ENCODE peak calls at places on chromosome 14, in eight cellular contexts. One of them, this sample, is unnamed.

GRCh38 chr14:34013714-34014055 is 62.8 kb upstream of the EGLN3 start:
- DNase-seq in cardiac fibroblast: no peak
- DNase-seq in cerebellar cortex: no peak
- DNase-seq in activated T-cell treated with anti-CD3 and anti-CD28 coated beads, Interleukin-2, amount 50 U/mL, for 4 hours: no peak
- DNase-seq in stimulated activated CD4-positive, alpha-beta T cell treated with anti-CD3 and anti-CD28 coated beads, Interleukin-2, amount 100 ng/mL, for 24 hours: no peak
- DNase-seq in kidney: no peak
- DNase-seq in colonic mucosa: no peak
- DNase-seq in stimulated activated CD8-positive, alpha-beta memory T cell treated with anti-CD3 and anti-CD28 coated beads, Interleukin-4, amount 100 ng/mL, for 24 hours: no peak
- DNase-seq in this sample: no peak

GRCh38 chr14:101969480-101969879 is 5.1 kb downstream of the DYNC1H1 start:
- DNase-seq in cardiac fibroblast: no peak
- DNase-seq in cerebellar cortex: peak; percentile 88
- DNase-seq in activated T-cell treated with anti-CD3 and anti-CD28 coated beads, Interleukin-2, amount 50 U/mL, for 4 hours: no peak
- DNase-seq in stimulated activated CD4-positive, alpha-beta T cell treated with anti-CD3 and anti-CD28 coated beads, Interleukin-2, amount 100 ng/mL, for 24 hours: no peak
- DNase-seq in kidney: no peak
- DNase-seq in colonic mucosa: no peak
- DNase-seq in stimulated activated CD8-positive, alpha-beta memory T cell treated with anti-CD3 and anti-CD28 coated beads, Interleukin-4, amount 100 ng/mL, for 24 hours: no peak
- DNase-seq in this sample: no peak

GRCh38 chr14:33902363-33902762 is 48.5 kb downstream of the EGLN3 start:
- DNase-seq in cardiac fibroblast: no peak
- DNase-seq in cerebellar cortex: no peak
- DNase-seq in activated T-cell treated with anti-CD3 and anti-CD28 coated beads, Interleukin-2, amount 50 U/mL, for 4 hours: no peak
- DNase-seq in stimulated activated CD4-positive, alpha-beta T cell treated with anti-CD3 and anti-CD28 coated beads, Interleukin-2, amount 100 ng/mL, for 24 hours: no peak
- DNase-seq in kidney: no peak
- DNase-seq in colonic mucosa: no peak
- DNase-seq in stimulated activated CD8-positive, alpha-beta memory T cell treated with anti-CD3 and anti-CD28 coated beads, Interleukin-4, amount 100 ng/mL, for 24 hours: no peak
- DNase-seq in this sample: no peak

GRCh38 chr14:73283592-73284379 is 46.5 kb downstream of the PAPLN start:
- DNase-seq in cardiac fibroblast: no peak
- DNase-seq in cerebellar cortex: peak; percentile 78
- DNase-seq in activated T-cell treated with anti-CD3 and anti-CD28 coated beads, Interleukin-2, amount 50 U/mL, for 4 hours: no peak
- DNase-seq in stimulated activated CD4-positive, alpha-beta T cell treated with anti-CD3 and anti-CD28 coated beads, Interleukin-2, amount 100 ng/mL, for 24 hours: no peak
- DNase-seq in kidney: no peak
- DNase-seq in colonic mucosa: no peak
- DNase-seq in stimulated activated CD8-positive, alpha-beta memory T cell treated with anti-CD3 and anti-CD28 coated beads, Interleukin-4, amount 100 ng/mL, for 24 hours: no peak
- DNase-seq in this sample: no peak

GRCh38 chr14:23481362-23481970 is 12.0 kb downstream of the NGDN start:
- DNase-seq in cardiac fibroblast: peak; percentile 29
- DNase-seq in cerebellar cortex: no peak
- DNase-seq in activated T-cell treated with anti-CD3 and anti-CD28 coated beads, Interleukin-2, amount 50 U/mL, for 4 hours: no peak
- DNase-seq in stimulated activated CD4-positive, alpha-beta T cell treated with anti-CD3 and anti-CD28 coated beads, Interleukin-2, amount 100 ng/mL, for 24 hours: no peak
- DNase-seq in kidney: no peak
- DNase-seq in colonic mucosa: no peak
- DNase-seq in stimulated activated CD8-positive, alpha-beta memory T cell treated with anti-CD3 and anti-CD28 coated beads, Interleukin-4, amount 100 ng/mL, for 24 hours: no peak
- DNase-seq in this sample: no peak

GRCh38 chr14:69994002-69994401 is 114.8 kb downstream of the SMOC1 start:
- DNase-seq in cardiac fibroblast: no peak
- DNase-seq in cerebellar cortex: no peak
- DNase-seq in activated T-cell treated with anti-CD3 and anti-CD28 coated beads, Interleukin-2, amount 50 U/mL, for 4 hours: no peak
- DNase-seq in stimulated activated CD4-positive, alpha-beta T cell treated with anti-CD3 and anti-CD28 coated beads, Interleukin-2, amount 100 ng/mL, for 24 hours: no peak
- DNase-seq in kidney: no peak
- DNase-seq in colonic mucosa: no peak
- DNase-seq in stimulated activated CD8-positive, alpha-beta memory T cell treated with anti-CD3 and anti-CD28 coated beads, Interleukin-4, amount 100 ng/mL, for 24 hours: no peak
- DNase-seq in this sample: no peak

GRCh38 chr14:34025325-34026017 is 74.6 kb upstream of the EGLN3 start:
- DNase-seq in cardiac fibroblast: no peak
- DNase-seq in cerebellar cortex: no peak
- DNase-seq in activated T-cell treated with anti-CD3 and anti-CD28 coated beads, Interleukin-2, amount 50 U/mL, for 4 hours: no peak
- DNase-seq in stimulated activated CD4-positive, alpha-beta T cell treated with anti-CD3 and anti-CD28 coated beads, Interleukin-2, amount 100 ng/mL, for 24 hours: no peak
- DNase-seq in kidney: no peak
- DNase-seq in colonic mucosa: no peak
- DNase-seq in stimulated activated CD8-positive, alpha-beta memory T cell treated with anti-CD3 and anti-CD28 coated beads, Interleukin-4, amount 100 ng/mL, for 24 hours: no peak
- DNase-seq in this sample: no peak

GRCh38 chr14:34211732-34212131 is 250.3 kb downstream of the SPTSSA start:
- DNase-seq in cardiac fibroblast: no peak
- DNase-seq in cerebellar cortex: no peak
- DNase-seq in activated T-cell treated with anti-CD3 and anti-CD28 coated beads, Interleukin-2, amount 50 U/mL, for 4 hours: no peak
- DNase-seq in stimulated activated CD4-positive, alpha-beta T cell treated with anti-CD3 and anti-CD28 coated beads, Interleukin-2, amount 100 ng/mL, for 24 hours: no peak
- DNase-seq in kidney: no peak
- DNase-seq in colonic mucosa: no peak
- DNase-seq in stimulated activated CD8-positive, alpha-beta memory T cell treated with anti-CD3 and anti-CD28 coated beads, Interleukin-4, amount 100 ng/mL, for 24 hours: no peak
- DNase-seq in this sample: no peak

GRCh38 chr14:81831128-81831815 is 297.6 kb upstream of the SEL1L start:
- DNase-seq in cardiac fibroblast: peak; percentile 18
- DNase-seq in cerebellar cortex: peak; percentile 12
- DNase-seq in activated T-cell treated with anti-CD3 and anti-CD28 coated beads, Interleukin-2, amount 50 U/mL, for 4 hours: no peak
- DNase-seq in stimulated activated CD4-positive, alpha-beta T cell treated with anti-CD3 and anti-CD28 coated beads, Interleukin-2, amount 100 ng/mL, for 24 hours: no peak
- DNase-seq in kidney: no peak
- DNase-seq in colonic mucosa: no peak
- DNase-seq in stimulated activated CD8-positive, alpha-beta memory T cell treated with anti-CD3 and anti-CD28 coated beads, Interleukin-4, amount 100 ng/mL, for 24 hours: no peak
- DNase-seq in this sample: no peak

GRCh38 chr14:50232276-50232642 is 881 bp upstream of the SOS2 start:
- DNase-seq in cardiac fibroblast: no peak
- DNase-seq in cerebellar cortex: peak; percentile 28
- DNase-seq in activated T-cell treated with anti-CD3 and anti-CD28 coated beads, Interleukin-2, amount 50 U/mL, for 4 hours: no peak
- DNase-seq in stimulated activated CD4-positive, alpha-beta T cell treated with anti-CD3 and anti-CD28 coated beads, Interleukin-2, amount 100 ng/mL, for 24 hours: no peak
- DNase-seq in kidney: no peak
- DNase-seq in colonic mucosa: no peak
- DNase-seq in stimulated activated CD8-positive, alpha-beta memory T cell treated with anti-CD3 and anti-CD28 coated beads, Interleukin-4, amount 100 ng/mL, for 24 hours: no peak
- DNase-seq in this sample: no peak

GRCh38 chr14:73339846-73340565 is 102.7 kb downstream of the PAPLN start:
- DNase-seq in cardiac fibroblast: no peak
- DNase-seq in cerebellar cortex: peak; percentile 70
- DNase-seq in activated T-cell treated with anti-CD3 and anti-CD28 coated beads, Interleukin-2, amount 50 U/mL, for 4 hours: no peak
- DNase-seq in stimulated activated CD4-positive, alpha-beta T cell treated with anti-CD3 and anti-CD28 coated beads, Interleukin-2, amount 100 ng/mL, for 24 hours: no peak
- DNase-seq in kidney: no peak
- DNase-seq in colonic mucosa: no peak
- DNase-seq in stimulated activated CD8-positive, alpha-beta memory T cell treated with anti-CD3 and anti-CD28 coated beads, Interleukin-4, amount 100 ng/mL, for 24 hours: no peak
- DNase-seq in this sample: no peak

GRCh38 chr14:32711103-32711680 is 227.5 kb upstream of the NPAS3 start:
- DNase-seq in cardiac fibroblast: peak; percentile 75
- DNase-seq in cerebellar cortex: peak; percentile 35
- DNase-seq in activated T-cell treated with anti-CD3 and anti-CD28 coated beads, Interleukin-2, amount 50 U/mL, for 4 hours: no peak
- DNase-seq in stimulated activated CD4-positive, alpha-beta T cell treated with anti-CD3 and anti-CD28 coated beads, Interleukin-2, amount 100 ng/mL, for 24 hours: no peak
- DNase-seq in kidney: no peak
- DNase-seq in colonic mucosa: peak; percentile 22
- DNase-seq in stimulated activated CD8-positive, alpha-beta memory T cell treated with anti-CD3 and anti-CD28 coated beads, Interleukin-4, amount 100 ng/mL, for 24 hours: no peak
- DNase-seq in this sample: peak; percentile 2

GRCh38 chr14:91947196-91948184 is at the start of gene FBLN5:
- DNase-seq in cardiac fibroblast: peak; percentile 81
- DNase-seq in cerebellar cortex: peak; percentile 1
- DNase-seq in activated T-cell treated with anti-CD3 and anti-CD28 coated beads, Interleukin-2, amount 50 U/mL, for 4 hours: peak; percentile 17
- DNase-seq in stimulated activated CD4-positive, alpha-beta T cell treated with anti-CD3 and anti-CD28 coated beads, Interleukin-2, amount 100 ng/mL, for 24 hours: peak; percentile 39
- DNase-seq in kidney: peak; percentile 93
- DNase-seq in colonic mucosa: peak; percentile 38
- DNase-seq in stimulated activated CD8-positive, alpha-beta memory T cell treated with anti-CD3 and anti-CD28 coated beads, Interleukin-4, amount 100 ng/mL, for 24 hours: peak; percentile 24
- DNase-seq in this sample: peak; percentile 15

GRCh38 chr14:81384900-81385299 is 15.2 kb downstream of the STON2 start:
- DNase-seq in cardiac fibroblast: no peak
- DNase-seq in cerebellar cortex: peak; percentile 79
- DNase-seq in activated T-cell treated with anti-CD3 and anti-CD28 coated beads, Interleukin-2, amount 50 U/mL, for 4 hours: no peak
- DNase-seq in stimulated activated CD4-positive, alpha-beta T cell treated with anti-CD3 and anti-CD28 coated beads, Interleukin-2, amount 100 ng/mL, for 24 hours: no peak
- DNase-seq in kidney: no peak
- DNase-seq in colonic mucosa: no peak
- DNase-seq in stimulated activated CD8-positive, alpha-beta memory T cell treated with anti-CD3 and anti-CD28 coated beads, Interleukin-4, amount 100 ng/mL, for 24 hours: no peak
- DNase-seq in this sample: peak; percentile 96

GRCh38 chr14:99136401-99136800 is 135.6 kb downstream of the BCL11B start:
- DNase-seq in cardiac fibroblast: no peak
- DNase-seq in cerebellar cortex: no peak
- DNase-seq in activated T-cell treated with anti-CD3 and anti-CD28 coated beads, Interleukin-2, amount 50 U/mL, for 4 hours: no peak
- DNase-seq in stimulated activated CD4-positive, alpha-beta T cell treated with anti-CD3 and anti-CD28 coated beads, Interleukin-2, amount 100 ng/mL, for 24 hours: peak; percentile 1
- DNase-seq in kidney: peak; percentile 15
- DNase-seq in colonic mucosa: no peak
- DNase-seq in stimulated activated CD8-positive, alpha-beta memory T cell treated with anti-CD3 and anti-CD28 coated beads, Interleukin-4, amount 100 ng/mL, for 24 hours: no peak
- DNase-seq in this sample: no peak

GRCh38 chr14:94769413-94770250 is at the start of gene GSC:
- DNase-seq in cardiac fibroblast: peak; percentile 33
- DNase-seq in cerebellar cortex: no peak
- DNase-seq in activated T-cell treated with anti-CD3 and anti-CD28 coated beads, Interleukin-2, amount 50 U/mL, for 4 hours: no peak
- DNase-seq in stimulated activated CD4-positive, alpha-beta T cell treated with anti-CD3 and anti-CD28 coated beads, Interleukin-2, amount 100 ng/mL, for 24 hours: no peak
- DNase-seq in kidney: peak; percentile 83
- DNase-seq in colonic mucosa: no peak
- DNase-seq in stimulated activated CD8-positive, alpha-beta memory T cell treated with anti-CD3 and anti-CD28 coated beads, Interleukin-4, amount 100 ng/mL, for 24 hours: no peak
- DNase-seq in this sample: no peak

GRCh38 chr14:93683241-93683640 is 105.0 kb downstream of the PRIMA1 start:
- DNase-seq in cardiac fibroblast: no peak
- DNase-seq in cerebellar cortex: peak; percentile 12
- DNase-seq in activated T-cell treated with anti-CD3 and anti-CD28 coated beads, Interleukin-2, amount 50 U/mL, for 4 hours: no peak
- DNase-seq in stimulated activated CD4-positive, alpha-beta T cell treated with anti-CD3 and anti-CD28 coated beads, Interleukin-2, amount 100 ng/mL, for 24 hours: no peak
- DNase-seq in kidney: no peak
- DNase-seq in colonic mucosa: no peak
- DNase-seq in stimulated activated CD8-positive, alpha-beta memory T cell treated with anti-CD3 and anti-CD28 coated beads, Interleukin-4, amount 100 ng/mL, for 24 hours: no peak
- DNase-seq in this sample: no peak

GRCh38 chr14:81366259-81366658 is 33.9 kb downstream of the STON2 start:
- DNase-seq in cardiac fibroblast: no peak
- DNase-seq in cerebellar cortex: no peak
- DNase-seq in activated T-cell treated with anti-CD3 and anti-CD28 coated beads, Interleukin-2, amount 50 U/mL, for 4 hours: no peak
- DNase-seq in stimulated activated CD4-positive, alpha-beta T cell treated with anti-CD3 and anti-CD28 coated beads, Interleukin-2, amount 100 ng/mL, for 24 hours: no peak
- DNase-seq in kidney: no peak
- DNase-seq in colonic mucosa: no peak
- DNase-seq in stimulated activated CD8-positive, alpha-beta memory T cell treated with anti-CD3 and anti-CD28 coated beads, Interleukin-4, amount 100 ng/mL, for 24 hours: no peak
- DNase-seq in this sample: no peak

GRCh38 chr14:61034416-61035100 is 53.5 kb downstream of the SLC38A6 start:
- DNase-seq in cardiac fibroblast: no peak
- DNase-seq in cerebellar cortex: peak; percentile 43
- DNase-seq in activated T-cell treated with anti-CD3 and anti-CD28 coated beads, Interleukin-2, amount 50 U/mL, for 4 hours: no peak
- DNase-seq in stimulated activated CD4-positive, alpha-beta T cell treated with anti-CD3 and anti-CD28 coated beads, Interleukin-2, amount 100 ng/mL, for 24 hours: no peak
- DNase-seq in kidney: no peak
- DNase-seq in colonic mucosa: no peak
- DNase-seq in stimulated activated CD8-positive, alpha-beta memory T cell treated with anti-CD3 and anti-CD28 coated beads, Interleukin-4, amount 100 ng/mL, for 24 hours: no peak
- DNase-seq in this sample: no peak

GRCh38 chr14:21192875-21193535 is 37.1 kb upstream of the OR5AU1 start:
- DNase-seq in cardiac fibroblast: no peak
- DNase-seq in cerebellar cortex: no peak
- DNase-seq in activated T-cell treated with anti-CD3 and anti-CD28 coated beads, Interleukin-2, amount 50 U/mL, for 4 hours: no peak
- DNase-seq in stimulated activated CD4-positive, alpha-beta T cell treated with anti-CD3 and anti-CD28 coated beads, Interleukin-2, amount 100 ng/mL, for 24 hours: no peak
- DNase-seq in kidney: no peak
- DNase-seq in colonic mucosa: no peak
- DNase-seq in stimulated activated CD8-positive, alpha-beta memory T cell treated with anti-CD3 and anti-CD28 coated beads, Interleukin-4, amount 100 ng/mL, for 24 hours: no peak
- DNase-seq in this sample: no peak

GRCh38 chr14:85336257-85336656 is 193.7 kb upstream of the FLRT2 start:
- DNase-seq in cardiac fibroblast: no peak
- DNase-seq in cerebellar cortex: no peak
- DNase-seq in activated T-cell treated with anti-CD3 and anti-CD28 coated beads, Interleukin-2, amount 50 U/mL, for 4 hours: no peak
- DNase-seq in stimulated activated CD4-positive, alpha-beta T cell treated with anti-CD3 and anti-CD28 coated beads, Interleukin-2, amount 100 ng/mL, for 24 hours: no peak
- DNase-seq in kidney: no peak
- DNase-seq in colonic mucosa: no peak
- DNase-seq in stimulated activated CD8-positive, alpha-beta memory T cell treated with anti-CD3 and anti-CD28 coated beads, Interleukin-4, amount 100 ng/mL, for 24 hours: no peak
- DNase-seq in this sample: no peak

GRCh38 chr14:36511981-36512584 is 7.9 kb downstream of the NKX2-1 start:
- DNase-seq in cardiac fibroblast: no peak
- DNase-seq in cerebellar cortex: no peak
- DNase-seq in activated T-cell treated with anti-CD3 and anti-CD28 coated beads, Interleukin-2, amount 50 U/mL, for 4 hours: no peak
- DNase-seq in stimulated activated CD4-positive, alpha-beta T cell treated with anti-CD3 and anti-CD28 coated beads, Interleukin-2, amount 100 ng/mL, for 24 hours: no peak
- DNase-seq in kidney: no peak
- DNase-seq in colonic mucosa: no peak
- DNase-seq in stimulated activated CD8-positive, alpha-beta memory T cell treated with anti-CD3 and anti-CD28 coated beads, Interleukin-4, amount 100 ng/mL, for 24 hours: no peak
- DNase-seq in this sample: no peak

GRCh38 chr14:100246809-100247428 is 8.0 kb downstream of the YY1 start:
- DNase-seq in cardiac fibroblast: peak; percentile 55
- DNase-seq in cerebellar cortex: peak; percentile 84
- DNase-seq in activated T-cell treated with anti-CD3 and anti-CD28 coated beads, Interleukin-2, amount 50 U/mL, for 4 hours: no peak
- DNase-seq in stimulated activated CD4-positive, alpha-beta T cell treated with anti-CD3 and anti-CD28 coated beads, Interleukin-2, amount 100 ng/mL, for 24 hours: no peak
- DNase-seq in kidney: no peak
- DNase-seq in colonic mucosa: peak; percentile 48
- DNase-seq in stimulated activated CD8-positive, alpha-beta memory T cell treated with anti-CD3 and anti-CD28 coated beads, Interleukin-4, amount 100 ng/mL, for 24 hours: no peak
- DNase-seq in this sample: peak; percentile 31

GRCh38 chr14:21505009-21505553 is 6.1 kb downstream of the METTL3 start:
- DNase-seq in cardiac fibroblast: no peak
- DNase-seq in cerebellar cortex: no peak
- DNase-seq in activated T-cell treated with anti-CD3 and anti-CD28 coated beads, Interleukin-2, amount 50 U/mL, for 4 hours: no peak
- DNase-seq in stimulated activated CD4-positive, alpha-beta T cell treated with anti-CD3 and anti-CD28 coated beads, Interleukin-2, amount 100 ng/mL, for 24 hours: peak; percentile 34
- DNase-seq in kidney: no peak
- DNase-seq in colonic mucosa: no peak
- DNase-seq in stimulated activated CD8-positive, alpha-beta memory T cell treated with anti-CD3 and anti-CD28 coated beads, Interleukin-4, amount 100 ng/mL, for 24 hours: no peak
- DNase-seq in this sample: no peak

GRCh38 chr14:68695871-68696665 is 96.8 kb downstream of the ZFP36L1 start:
- DNase-seq in cardiac fibroblast: no peak
- DNase-seq in cerebellar cortex: no peak
- DNase-seq in activated T-cell treated with anti-CD3 and anti-CD28 coated beads, Interleukin-2, amount 50 U/mL, for 4 hours: no peak
- DNase-seq in stimulated activated CD4-positive, alpha-beta T cell treated with anti-CD3 and anti-CD28 coated beads, Interleukin-2, amount 100 ng/mL, for 24 hours: no peak
- DNase-seq in kidney: no peak
- DNase-seq in colonic mucosa: no peak
- DNase-seq in stimulated activated CD8-positive, alpha-beta memory T cell treated with anti-CD3 and anti-CD28 coated beads, Interleukin-4, amount 100 ng/mL, for 24 hours: no peak
- DNase-seq in this sample: no peak

GRCh38 chr14:94630396-94630795 is 18.2 kb downstream of the SERPINA3 start:
- DNase-seq in cardiac fibroblast: no peak
- DNase-seq in cerebellar cortex: no peak
- DNase-seq in activated T-cell treated with anti-CD3 and anti-CD28 coated beads, Interleukin-2, amount 50 U/mL, for 4 hours: no peak
- DNase-seq in stimulated activated CD4-positive, alpha-beta T cell treated with anti-CD3 and anti-CD28 coated beads, Interleukin-2, amount 100 ng/mL, for 24 hours: no peak
- DNase-seq in kidney: no peak
- DNase-seq in colonic mucosa: no peak
- DNase-seq in stimulated activated CD8-positive, alpha-beta memory T cell treated with anti-CD3 and anti-CD28 coated beads, Interleukin-4, amount 100 ng/mL, for 24 hours: no peak
- DNase-seq in this sample: no peak

GRCh38 chr14:23055621-23056256 is 1.6 kb downstream of the CDH24 start:
- DNase-seq in cardiac fibroblast: no peak
- DNase-seq in cerebellar cortex: no peak
- DNase-seq in activated T-cell treated with anti-CD3 and anti-CD28 coated beads, Interleukin-2, amount 50 U/mL, for 4 hours: no peak
- DNase-seq in stimulated activated CD4-positive, alpha-beta T cell treated with anti-CD3 and anti-CD28 coated beads, Interleukin-2, amount 100 ng/mL, for 24 hours: no peak
- DNase-seq in kidney: peak; percentile 72
- DNase-seq in colonic mucosa: no peak
- DNase-seq in stimulated activated CD8-positive, alpha-beta memory T cell treated with anti-CD3 and anti-CD28 coated beads, Interleukin-4, amount 100 ng/mL, for 24 hours: no peak
- DNase-seq in this sample: no peak

GRCh38 chr14:33709711-33710110 is 241.2 kb downstream of the EGLN3 start:
- DNase-seq in cardiac fibroblast: no peak
- DNase-seq in cerebellar cortex: no peak
- DNase-seq in activated T-cell treated with anti-CD3 and anti-CD28 coated beads, Interleukin-2, amount 50 U/mL, for 4 hours: no peak
- DNase-seq in stimulated activated CD4-positive, alpha-beta T cell treated with anti-CD3 and anti-CD28 coated beads, Interleukin-2, amount 100 ng/mL, for 24 hours: no peak
- DNase-seq in kidney: no peak
- DNase-seq in colonic mucosa: no peak
- DNase-seq in stimulated activated CD8-positive, alpha-beta memory T cell treated with anti-CD3 and anti-CD28 coated beads, Interleukin-4, amount 100 ng/mL, for 24 hours: no peak
- DNase-seq in this sample: no peak

GRCh38 chr14:64720190-64720589 is 16.0 kb downstream of the PLEKHG3 start:
- DNase-seq in cardiac fibroblast: peak; percentile 86
- DNase-seq in cerebellar cortex: no peak
- DNase-seq in activated T-cell treated with anti-CD3 and anti-CD28 coated beads, Interleukin-2, amount 50 U/mL, for 4 hours: no peak
- DNase-seq in stimulated activated CD4-positive, alpha-beta T cell treated with anti-CD3 and anti-CD28 coated beads, Interleukin-2, amount 100 ng/mL, for 24 hours: no peak
- DNase-seq in kidney: no peak
- DNase-seq in colonic mucosa: peak; percentile 82
- DNase-seq in stimulated activated CD8-positive, alpha-beta memory T cell treated with anti-CD3 and anti-CD28 coated beads, Interleukin-4, amount 100 ng/mL, for 24 hours: no peak
- DNase-seq in this sample: peak; percentile 93

GRCh38 chr14:38208825-38209562 is 1.3 kb downstream of the SSTR1 start:
- DNase-seq in cardiac fibroblast: peak; percentile 42
- DNase-seq in cerebellar cortex: no peak
- DNase-seq in activated T-cell treated with anti-CD3 and anti-CD28 coated beads, Interleukin-2, amount 50 U/mL, for 4 hours: no peak
- DNase-seq in stimulated activated CD4-positive, alpha-beta T cell treated with anti-CD3 and anti-CD28 coated beads, Interleukin-2, amount 100 ng/mL, for 24 hours: no peak
- DNase-seq in kidney: peak; percentile 67
- DNase-seq in colonic mucosa: peak; percentile 83
- DNase-seq in stimulated activated CD8-positive, alpha-beta memory T cell treated with anti-CD3 and anti-CD28 coated beads, Interleukin-4, amount 100 ng/mL, for 24 hours: no peak
- DNase-seq in this sample: peak; percentile 59

GRCh38 chr14:24277606-24278321 is 6.4 kb upstream of the RABGGTA start:
- DNase-seq in cardiac fibroblast: no peak
- DNase-seq in cerebellar cortex: no peak
- DNase-seq in activated T-cell treated with anti-CD3 and anti-CD28 coated beads, Interleukin-2, amount 50 U/mL, for 4 hours: no peak
- DNase-seq in stimulated activated CD4-positive, alpha-beta T cell treated with anti-CD3 and anti-CD28 coated beads, Interleukin-2, amount 100 ng/mL, for 24 hours: peak; percentile 25
- DNase-seq in kidney: no peak
- DNase-seq in colonic mucosa: peak; percentile 29
- DNase-seq in stimulated activated CD8-positive, alpha-beta memory T cell treated with anti-CD3 and anti-CD28 coated beads, Interleukin-4, amount 100 ng/mL, for 24 hours: no peak
- DNase-seq in this sample: no peak

GRCh38 chr14:47227051-47227600 is 448.3 kb downstream of the MDGA2 start:
- DNase-seq in cardiac fibroblast: no peak
- DNase-seq in cerebellar cortex: no peak
- DNase-seq in activated T-cell treated with anti-CD3 and anti-CD28 coated beads, Interleukin-2, amount 50 U/mL, for 4 hours: no peak
- DNase-seq in stimulated activated CD4-positive, alpha-beta T cell treated with anti-CD3 and anti-CD28 coated beads, Interleukin-2, amount 100 ng/mL, for 24 hours: no peak
- DNase-seq in kidney: no peak
- DNase-seq in colonic mucosa: no peak
- DNase-seq in stimulated activated CD8-positive, alpha-beta memory T cell treated with anti-CD3 and anti-CD28 coated beads, Interleukin-4, amount 100 ng/mL, for 24 hours: no peak
- DNase-seq in this sample: peak; percentile 77

GRCh38 chr14:57390806-57391562 is 598 bp downstream of the NAA30 start:
- DNase-seq in cardiac fibroblast: peak; percentile 39
- DNase-seq in cerebellar cortex: peak; percentile 26
- DNase-seq in activated T-cell treated with anti-CD3 and anti-CD28 coated beads, Interleukin-2, amount 50 U/mL, for 4 hours: peak; percentile 11
- DNase-seq in stimulated activated CD4-positive, alpha-beta T cell treated with anti-CD3 and anti-CD28 coated beads, Interleukin-2, amount 100 ng/mL, for 24 hours: peak; percentile 39
- DNase-seq in kidney: peak; percentile 83
- DNase-seq in colonic mucosa: peak; percentile 36
- DNase-seq in stimulated activated CD8-positive, alpha-beta memory T cell treated with anti-CD3 and anti-CD28 coated beads, Interleukin-4, amount 100 ng/mL, for 24 hours: peak; percentile 16
- DNase-seq in this sample: no peak

GRCh38 chr14:78704965-78705364 is 534.8 kb downstream of the NRXN3 start:
- DNase-seq in cardiac fibroblast: no peak
- DNase-seq in cerebellar cortex: no peak
- DNase-seq in activated T-cell treated with anti-CD3 and anti-CD28 coated beads, Interleukin-2, amount 50 U/mL, for 4 hours: no peak
- DNase-seq in stimulated activated CD4-positive, alpha-beta T cell treated with anti-CD3 and anti-CD28 coated beads, Interleukin-2, amount 100 ng/mL, for 24 hours: no peak
- DNase-seq in kidney: no peak
- DNase-seq in colonic mucosa: no peak
- DNase-seq in stimulated activated CD8-positive, alpha-beta memory T cell treated with anti-CD3 and anti-CD28 coated beads, Interleukin-4, amount 100 ng/mL, for 24 hours: no peak
- DNase-seq in this sample: no peak

This sample was measured in NCI-H226.